ENCODE peak calls at places on chromosome 17, in ten cellular contexts. H, P, T, Z, I, F, N, R, K and X are unnamed samples.

GRCh38 chr17:28925912-28926365 is 23.1 kb upstream of the DHRS13 start:
- DNase-seq in H (peak; percentile 90), P (peak; percentile 51), T (no peak), Z (peak; percentile 66), I (no peak), F (peak; percentile 89), N (no peak), R (no peak), K (peak; percentile 33), X (no peak)

GRCh38 chr17:57927048-57927723 is 28.0 kb downstream of the CUEDC1 start:
- DNase-seq in H (peak; percentile 74), P (no peak), T (peak; percentile 89), Z (no peak), I (no peak), F (no peak), N (no peak), R (no peak), K (no peak), X (no peak)

GRCh38 chr17:66900126-66901010 is 64.1 kb upstream of the CACNG4 start:
- DNase-seq in H (peak; percentile 25), P (no peak), T (no peak), Z (no peak), I (no peak), F (no peak), N (no peak), R (no peak), K (no peak), X (no peak)

GRCh38 chr17:82031303-82031884 is at the start of gene RAC3:
- DNase-seq in H (peak; percentile 69), P (no peak), T (peak; percentile 85), Z (no peak), I (no peak), F (no peak), N (no peak), R (no peak), K (no peak), X (no peak)

GRCh38 chr17:59365383-59365981 is 34.0 kb downstream of the YPEL2 start:
- DNase-seq in H (no peak), P (no peak), T (peak; percentile 82), Z (no peak), I (no peak), F (peak; percentile 66), N (no peak), R (no peak), K (no peak), X (no peak)

GRCh38 chr17:48631693-48632578 is 5.8 kb upstream of the HOXB9 start:
- DNase-seq in H (no peak), P (no peak), T (peak; percentile 46), Z (no peak), I (no peak), F (no peak), N (no peak), R (no peak), K (no peak), X (no peak)

GRCh38 chr17:19409509-19409908 is 1.5 kb upstream of the RNF112 start:
- DNase-seq in H (peak; percentile 97), P (no peak), T (no peak), Z (no peak), I (no peak), F (no peak), N (no peak), R (no peak), K (no peak), X (no peak)

GRCh38 chr17:73874008-73874407 is 229.8 kb upstream of the SDK2 start:
- DNase-seq in H (no peak), P (no peak), T (no peak), Z (no peak), I (no peak), F (no peak), N (no peak), R (no peak), K (no peak), X (no peak)

GRCh38 chr17:2547176-2547575 is 35.5 kb upstream of the METTL16 start:
- DNase-seq in H (peak; percentile 60), P (no peak), T (no peak), Z (peak; percentile 82), I (no peak), F (no peak), N (no peak), R (no peak), K (no peak), X (no peak)

GRCh38 chr17:66942453-66943264 is 21.8 kb upstream of the CACNG4 start:
- DNase-seq in H (no peak), P (no peak), T (peak; percentile 50), Z (no peak), I (no peak), F (no peak), N (no peak), R (no peak), K (no peak), X (no peak)

GRCh38 chr17:75783069-75783783 is 1.4 kb upstream of the UNK start:
- DNase-seq in H (peak; percentile 86), P (no peak), T (no peak), Z (peak; percentile 69), I (no peak), F (peak; percentile 67), N (no peak), R (no peak), K (no peak), X (no peak)

DNA sequence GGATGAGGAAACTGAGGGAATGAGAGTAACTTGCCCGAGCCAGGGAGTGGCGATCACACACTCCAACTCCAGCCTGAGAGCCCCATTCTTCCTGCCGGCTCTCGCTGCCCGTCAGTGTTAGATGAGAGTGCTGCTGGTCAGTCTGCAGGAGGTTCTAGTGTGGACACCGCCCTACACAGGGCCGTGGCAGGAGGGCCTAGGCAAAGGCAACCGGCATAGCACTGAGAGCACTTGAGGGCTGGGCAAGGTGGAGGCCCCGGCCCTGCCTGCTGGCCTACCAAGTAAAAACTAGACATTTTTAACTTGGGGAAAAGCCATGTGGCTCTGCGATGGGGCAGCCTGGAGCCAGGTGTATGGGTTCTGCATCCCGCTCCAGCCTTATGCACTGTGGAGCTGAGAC is 354.8 kb downstream of the SEC14L1 start:
- DNase-seq in H (no peak), P (no peak), T (peak; percentile 26), Z (no peak), I (no peak), F (no peak), N (peak; percentile 65), R (no peak), K (no peak), X (peak; percentile 52)
- H3K4me1 ChIP-seq in H (no peaks in the 10 kb centered on the region), P (peaks cover 10% of the 10 kb centered on the region), T (no peaks in the 10 kb centered on the region), Z (no peaks in the 10 kb centered on the region), I (no peaks in the 10 kb centered on the region), F (peaks cover 18% of the 10 kb centered on the region), N (peaks cover 10% of the 10 kb centered on the region), R (no peaks in the 10 kb centered on the region), K (peaks cover 29% of the 10 kb centered on the region), X (no peaks in the 10 kb centered on the region)

DNA sequence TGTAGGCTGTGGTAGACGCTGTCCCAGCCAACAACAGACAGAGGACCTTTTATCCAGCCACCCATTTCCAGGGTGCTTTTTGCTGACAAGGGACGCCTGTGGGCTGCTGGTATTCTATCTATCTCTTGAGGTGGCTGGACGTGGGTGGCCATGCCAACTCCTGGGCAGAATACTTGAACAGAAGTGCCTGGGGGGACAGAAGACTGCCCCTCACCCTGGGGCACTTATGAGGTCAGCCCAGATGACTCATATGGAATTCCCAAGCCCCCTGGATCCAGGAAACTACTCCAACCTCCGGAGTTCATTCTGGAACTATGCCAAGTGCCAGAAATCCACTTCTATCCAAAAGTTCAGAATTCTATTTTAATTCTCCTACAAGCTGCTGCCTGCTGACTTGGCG is 61.3 kb downstream of the CDRT4 start:
- DNase-seq in H (no peak), P (no peak), T (no peak), Z (no peak), I (no peak), F (no peak), N (no peak), R (no peak), K (no peak), X (no peak)
- H3K4me1 ChIP-seq in H (peaks cover 31% of the 10 kb centered on the region), P (no peaks in the 10 kb centered on the region), T (no peaks in the 10 kb centered on the region), Z (no peaks in the 10 kb centered on the region), I (peaks cover 5% of the 10 kb centered on the region), F (no peaks in the 10 kb centered on the region), N (peaks cover 36% of the 10 kb centered on the region), R (peaks cover 2% of the 10 kb centered on the region), K (no peaks in the 10 kb centered on the region), X (no peaks in the 10 kb centered on the region)

DNA sequence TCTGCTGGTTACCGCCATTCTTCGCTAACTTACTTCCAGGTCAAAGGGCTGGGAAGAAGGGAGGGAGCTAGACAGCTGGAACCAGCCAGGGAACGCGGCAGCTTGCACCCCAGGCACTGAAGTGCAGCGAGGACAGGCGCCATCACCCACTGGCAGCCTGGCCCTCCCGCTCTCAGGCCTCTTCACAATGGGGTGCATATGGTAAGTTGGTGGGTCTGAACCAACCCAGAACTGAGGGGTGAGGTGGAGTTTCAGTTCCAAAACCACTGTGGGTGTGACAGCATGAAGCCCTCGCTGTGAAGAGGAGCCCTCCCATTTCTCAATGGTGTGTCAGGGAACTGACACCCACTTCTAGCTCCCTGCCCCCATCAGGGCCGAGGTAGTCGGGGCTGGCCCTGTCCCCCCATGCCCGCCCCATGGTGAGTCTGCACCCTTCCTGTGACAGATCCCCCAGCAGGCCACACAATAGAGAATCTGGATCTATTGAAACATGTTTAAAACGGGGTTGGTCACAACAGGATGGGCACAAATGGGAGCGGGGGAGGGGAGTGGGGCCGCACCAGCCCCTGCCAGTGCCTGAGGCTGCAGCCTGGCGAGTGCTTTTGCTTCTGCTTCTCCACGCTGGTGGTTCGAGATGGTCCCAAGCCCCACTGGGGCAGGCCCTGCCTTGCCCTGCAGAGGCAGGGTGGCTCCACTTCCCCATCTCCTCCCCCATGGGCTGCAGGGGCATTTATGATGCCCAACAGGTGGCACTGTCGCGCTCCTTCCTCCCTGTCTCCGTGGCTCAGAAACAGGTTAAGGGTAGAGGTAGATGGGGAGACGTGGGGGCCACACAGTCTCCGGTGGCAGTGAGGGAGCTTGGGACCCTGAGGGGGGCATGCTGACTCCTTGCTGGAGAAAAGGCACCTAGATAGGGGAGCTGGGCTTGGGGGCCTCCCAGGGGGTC is 2.3 kb downstream of the LIMD2 start:
- DNase-seq in H (peak; percentile 61), P (peak; percentile 77), T (peak; percentile 91), Z (peak; percentile 64), I (peak; percentile 69), F (peak; percentile 87), N (no peak), R (peak; percentile 85), K (peak; percentile 79), X (peak; percentile 62)
- H3K4me1 ChIP-seq in H (peaks cover 4% of the 10 kb centered on the region), P (peaks cover 62% of the 10 kb centered on the region), T (peaks cover 9% of the 10 kb centered on the region), Z (no peaks in the 10 kb centered on the region), I (peaks cover 19% of the 10 kb centered on the region), F (peaks cover 64% of the 10 kb centered on the region), N (peaks cover 43% of the 10 kb centered on the region), R (peaks cover 19% of the 10 kb centered on the region), K (peaks cover 53% of the 10 kb centered on the region), X (no peaks in the 10 kb centered on the region)

DNA sequence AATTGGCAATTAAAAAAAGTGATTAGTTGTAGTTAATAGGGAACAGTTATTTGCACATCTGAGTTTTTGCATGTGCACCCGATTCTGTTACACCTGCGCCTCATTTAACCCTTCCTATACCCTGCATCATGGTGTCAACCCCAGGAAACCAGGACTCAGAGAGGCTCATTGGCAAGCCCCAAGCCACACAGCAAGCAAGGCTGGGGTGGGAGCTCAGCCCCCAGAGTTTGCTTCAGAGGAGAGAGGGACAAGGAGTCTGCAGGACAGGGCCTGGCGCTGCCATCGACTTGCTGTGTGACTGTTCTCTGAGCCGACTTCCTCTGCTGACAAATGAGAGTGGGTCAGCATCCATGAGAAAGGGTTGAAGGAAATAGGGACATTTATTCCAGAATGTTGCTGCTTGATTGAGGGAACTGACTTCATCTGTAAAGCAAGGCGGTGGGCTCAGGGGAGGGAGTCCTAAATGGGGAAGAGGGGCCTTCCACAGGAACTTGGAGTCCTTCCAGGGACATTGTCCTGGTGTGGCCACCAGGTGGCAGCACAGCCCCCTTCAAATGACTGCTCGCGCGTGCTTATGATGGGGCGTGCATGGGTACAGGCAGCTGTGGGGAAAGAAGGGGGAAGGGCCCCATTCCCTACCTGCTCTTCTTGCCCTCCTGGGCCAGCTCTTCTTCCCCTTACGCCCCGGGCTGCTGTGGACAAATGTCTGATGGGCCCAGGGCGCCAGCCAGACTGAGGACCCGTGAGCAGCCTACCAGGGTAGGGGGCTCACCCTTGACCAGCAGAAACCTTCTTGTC is 51.6 kb downstream of the NT5M start:
- DNase-seq in H (peak; percentile 84), P (peak; percentile 63), T (peak; percentile 95), Z (peak; percentile 63), I (peak; percentile 75), F (peak; percentile 75), N (peak; percentile 82), R (peak; percentile 79), K (peak; percentile 58), X (peak; percentile 63)
- H3K4me1 ChIP-seq in H (no peaks in the 10 kb centered on the region), P (peaks cover 5% of the 10 kb centered on the region), T (no peaks in the 10 kb centered on the region), Z (no peaks in the 10 kb centered on the region), I (peaks cover 4% of the 10 kb centered on the region), F (peaks cover 4% of the 10 kb centered on the region), N (peaks cover 11% of the 10 kb centered on the region), R (no peaks in the 10 kb centered on the region), K (no peaks in the 10 kb centered on the region), X (no peaks in the 10 kb centered on the region)